ENCODE peak calls at places on chromosomes 4 and X, in ten cellular contexts. F is NB4, N is PC-9, B is transverse colon, G is A549, C is cardiac fibroblast, J is lower lobe of right lung, V is Caco-2, X is AG10803, Z is HepG2. Y is an unnamed sample.

GRCh38 chrX:110425222-110425621 is 66.6 kb downstream of the RTL9 start:
- DNase-seq in F (no peak), N (no peak), B (no peak), G (no peak), C (no peak), J (no peak), V (no peak), X (peak), Z (no peak), Y (no peak)

GRCh38 chr4:103008875-103009729 is 10.4 kb downstream of the SLC9B1 start:
- DNase-seq in F (peak), N (no peak), B (no peak), G (peak), C (peak), J (no peak), V (no peak), X (peak), Z (peak), Y (peak)

GRCh38 chrX:116009871-116010710 is 160.5 kb upstream of the AGTR2 start:
- DNase-seq in F (peak), N (no peak), B (peak), G (no peak), C (no peak), J (peak), V (no peak), X (no peak), Z (peak), Y (no peak)

GRCh38 chrX:8042304-8042703 is 115.1 kb upstream of the PNPLA4 start:
- DNase-seq in F (peak), N (no peak), B (no peak), G (peak), C (no peak), J (no peak), V (no peak), X (no peak), Z (peak), Y (no peak)

GRCh38 chr4:26330186-26330787 is 9.5 kb downstream of the RBPJ start:
- DNase-seq in F (peak), N (no peak), B (no peak), G (peak), C (peak), J (no peak), V (no peak), X (peak), Z (peak), Y (peak)

GRCh38 chrX:140503230-140503585 is 1.7 kb downstream of the SOX3 start:
- DNase-seq in F (no peak), N (no peak), B (no peak), G (no peak), C (no peak), J (no peak), V (no peak), X (no peak), Z (no peak), Y (peak)

GRCh38 chr4:173367285-173367684 is 3.5 kb upstream of the SAP30 start:
- DNase-seq in F (no peak), N (no peak), B (no peak), G (no peak), C (peak), J (no peak), V (no peak), X (no peak), Z (no peak), Y (peak)

GRCh38 chr4:150475763-150476162 is 106.2 kb upstream of the MAB21L2 start:
- DNase-seq in F (no peak), N (no peak), B (no peak), G (no peak), C (no peak), J (no peak), V (no peak), X (no peak), Z (no peak), Y (no peak)

GRCh38 chr4:54386693-54387092 is 157.6 kb downstream of the PDGFRA start:
- DNase-seq in F (no peak), N (no peak), B (no peak), G (no peak), C (no peak), J (no peak), V (no peak), X (no peak), Z (no peak), Y (no peak)

GRCh38 chr4:59818656-59819055 is 1381.5 kb upstream of the ADGRL3 start:
- DNase-seq in F (peak), N (peak), B (no peak), G (peak), C (no peak), J (no peak), V (no peak), X (no peak), Z (no peak), Y (peak)

GRCh38 chr4:184699941-184700340 is 34.0 kb downstream of the CENPU start:
- DNase-seq in F (no peak), N (no peak), B (no peak), G (no peak), C (no peak), J (no peak), V (no peak), X (peak), Z (no peak), Y (peak)

GRCh38 chrX:149881081-149881711 is at the start of gene MAGEA8:
- DNase-seq in F (peak), N (no peak), B (no peak), G (no peak), C (no peak), J (no peak), V (peak), X (no peak), Z (no peak), Y (no peak)

GRCh38 chrX:136689441-136689840 is 41.5 kb downstream of the CD40LG start:
- DNase-seq in F (no peak), N (no peak), B (no peak), G (no peak), C (no peak), J (no peak), V (no peak), X (no peak), Z (no peak), Y (peak)

GRCh38 chr4:73683033-73683432 is 57.3 kb upstream of the CXCL8 start:
- DNase-seq in F (no peak), N (no peak), B (no peak), G (peak), C (peak), J (no peak), V (no peak), X (no peak), Z (no peak), Y (no peak)

GRCh38 chr4:124915073-124915472 is 202.5 kb upstream of the ANKRD50 start:
- DNase-seq in F (no peak), N (no peak), B (no peak), G (no peak), C (no peak), J (no peak), V (no peak), X (no peak), Z (no peak), Y (no peak)

GRCh38 chr4:151687021-151687640 is 73.7 kb downstream of the GATB start:
- DNase-seq in F (no peak), N (no peak), B (no peak), G (no peak), C (no peak), J (no peak), V (no peak), X (peak), Z (no peak), Y (no peak)

GRCh38 chr4:38591617-38592337 is 72.2 kb upstream of the KLF3 start:
- DNase-seq in F (no peak), N (no peak), B (no peak), G (no peak), C (no peak), J (no peak), V (no peak), X (no peak), Z (no peak), Y (no peak)

GRCh38 chr4:113383111-113383785 is 333.8 kb downstream of the ANK2 start:
- DNase-seq in F (no peak), N (no peak), B (no peak), G (no peak), C (peak), J (no peak), V (no peak), X (peak), Z (no peak), Y (peak)

GRCh38 chr4:54063737-54064316 is 578 bp downstream of the CHIC2 start:
- DNase-seq in F (peak), N (no peak), B (peak), G (peak), C (peak), J (peak), V (peak), X (peak), Z (peak), Y (no peak)

GRCh38 chr4:140071806-140072205 is 82.2 kb downstream of the MAML3 start:
- DNase-seq in F (peak), N (no peak), B (peak), G (no peak), C (peak), J (no peak), V (no peak), X (peak), Z (no peak), Y (peak)

GRCh38 chr4:66376396-66376795 is 706.1 kb upstream of the EPHA5 start:
- DNase-seq in F (no peak), N (no peak), B (no peak), G (no peak), C (peak), J (no peak), V (no peak), X (no peak), Z (no peak), Y (no peak)

GRCh38 chr4:140357868-140358267 is 15.6 kb upstream of the SCOC start:
- DNase-seq in F (no peak), N (no peak), B (no peak), G (no peak), C (no peak), J (no peak), V (no peak), X (no peak), Z (no peak), Y (no peak)

GRCh38 chr4:171430495-171430894 is 382.7 kb upstream of the GALNTL6 start:
- DNase-seq in F (no peak), N (no peak), B (no peak), G (no peak), C (no peak), J (no peak), V (no peak), X (no peak), Z (no peak), Y (no peak)

GRCh38 chrX:22165732-22166457 is 106.8 kb upstream of the CBLL2 start:
- DNase-seq in F (no peak), N (no peak), B (no peak), G (peak), C (peak), J (no peak), V (no peak), X (peak), Z (no peak), Y (peak)

GRCh38 chr4:107561481-107561880 is 158.6 kb downstream of the PAPSS1 start:
- DNase-seq in F (no peak), N (no peak), B (no peak), G (no peak), C (peak), J (no peak), V (no peak), X (peak), Z (no peak), Y (peak)

GRCh38 chr4:89625599-89626293 is 211.2 kb downstream of the SNCA start:
- DNase-seq in F (no peak), N (no peak), B (no peak), G (no peak), C (no peak), J (no peak), V (no peak), X (no peak), Z (no peak), Y (no peak)

GRCh38 chrX:39242187-39242586 is 440.9 kb downstream of the MID1IP1 start:
- DNase-seq in F (peak), N (no peak), B (peak), G (peak), C (peak), J (no peak), V (peak), X (no peak), Z (peak), Y (no peak)

GRCh38 chrX:52852110-52852872 is 15.6 kb downstream of the XAGE3 start:
- DNase-seq in F (no peak), N (no peak), B (no peak), G (no peak), C (peak), J (no peak), V (no peak), X (peak), Z (no peak), Y (peak)

GRCh38 chr4:73732759-73733431 is 7.5 kb upstream of the CXCL8 start:
- DNase-seq in F (no peak), N (no peak), B (no peak), G (no peak), C (no peak), J (no peak), V (no peak), X (no peak), Z (no peak), Y (no peak)

GRCh38 chr4:3766207-3766790 is at the start of gene ADRA2C:
- DNase-seq in F (no peak), N (no peak), B (no peak), G (peak), C (no peak), J (no peak), V (no peak), X (peak), Z (peak), Y (no peak)
- H3K4me3 ChIP-seq in F (no peak), N (no peak), B (peak), G (peak), C (no peak), J (peak), V (peak), X (peak), Z (peak), Y (no peak)

DNA sequence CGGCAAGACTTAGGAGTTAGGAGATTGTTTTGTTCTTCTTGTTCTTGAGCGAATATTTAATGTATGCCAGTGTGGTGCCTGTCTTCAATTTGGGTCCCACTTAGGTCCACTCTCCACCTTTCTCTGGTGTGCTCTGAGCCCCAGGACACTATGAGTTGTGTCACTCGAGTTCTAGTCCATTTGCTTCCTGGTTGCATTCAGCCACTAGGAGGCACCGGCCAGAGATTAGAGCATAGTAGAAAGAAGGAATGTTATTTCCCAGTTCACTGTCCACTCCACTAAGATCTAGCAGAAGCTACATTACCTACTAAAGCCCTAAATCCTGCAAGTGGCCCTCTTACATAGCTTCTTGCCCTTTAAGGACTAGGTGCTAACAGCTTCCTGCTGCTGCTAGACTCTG is 326.9 kb downstream of the NAF1 start:
- DNase-seq in F (peak), N (no peak), B (no peak), G (peak), C (no peak), J (no peak), V (no peak), X (no peak), Z (peak), Y (no peak)
- TF ChIP-seq CTCF in F (peak), N (no peak), B (no peak), G (no peak), C (no peak), J (no peak), V (no peak), X (no peak), Z (no peak), Y (no peak)

GRCh38 chr4:153466637-153467153 is 535 bp downstream of the TMEM131L start:
- DNase-seq in F (no peak), N (no peak), B (no peak), G (no peak), C (no peak), J (no peak), V (no peak), X (no peak), Z (no peak), Y (no peak)

GRCh38 chr4:153465583-153465921 is 608 bp upstream of the TMEM131L start:
- DNase-seq in F (peak), N (peak), B (peak), G (peak), C (peak), J (peak), V (peak), X (peak), Z (peak), Y (peak)

GRCh38 chr4:153465145-153465544 is 1.0 kb upstream of the TMEM131L start:
- DNase-seq in F (peak), N (no peak), B (no peak), G (no peak), C (peak), J (no peak), V (no peak), X (no peak), Z (no peak), Y (no peak)

GRCh38 chr4:153467154-153467896 is 1.2 kb downstream of the TMEM131L start:
- DNase-seq in F (peak), N (peak), B (peak), G (no peak), C (peak), J (peak), V (peak), X (no peak), Z (peak), Y (no peak)

DNA sequence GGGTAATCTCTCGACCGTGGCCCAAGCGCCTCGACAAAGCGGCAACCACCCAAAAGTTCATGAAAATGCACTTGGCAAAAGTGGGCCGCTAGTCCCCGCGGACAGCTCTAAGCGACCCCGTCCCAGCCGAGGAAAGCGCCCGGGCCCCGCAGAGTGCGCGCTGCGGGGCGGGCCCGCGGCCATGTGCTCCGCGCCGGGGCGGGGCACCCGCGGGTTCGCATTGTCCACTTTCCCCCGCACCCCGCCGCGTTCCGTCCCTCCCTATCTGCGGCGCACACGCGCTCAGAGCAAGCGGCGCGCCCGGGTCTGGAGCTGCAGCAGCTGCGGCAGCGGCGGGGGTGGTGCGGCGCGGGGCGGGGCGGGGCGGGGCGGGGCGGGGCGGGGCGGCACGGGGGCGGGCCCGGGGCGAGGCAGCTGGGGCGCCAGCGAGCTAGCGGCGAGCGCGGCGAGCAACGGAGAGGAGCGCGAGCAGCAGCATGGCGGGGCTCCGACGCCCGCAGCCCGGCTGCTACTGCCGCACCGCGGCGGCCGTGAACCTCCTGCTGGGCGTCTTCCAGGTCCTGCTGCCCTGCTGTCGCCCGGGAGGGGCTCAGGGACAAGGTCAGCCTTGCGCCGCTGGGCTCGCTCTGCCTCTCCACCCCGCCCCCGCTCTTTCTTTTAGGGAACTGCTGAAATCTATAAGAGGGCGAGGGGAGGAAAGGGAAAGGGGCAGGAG is at the start of gene TMEM131L:
- DNase-seq in F (peak), N (peak), B (peak), G (peak), C (peak), J (peak), V (peak), X (peak), Z (peak), Y (peak)
- H3K4me3 ChIP-seq in F (peak), N (peak), B (peak), G (peak), C (peak), J (peak), V (peak), X (peak), Z (peak), Y (peak)

GRCh38 chrX:66023726-66024467 is 16.0 kb downstream of the VSIG4 start:
- DNase-seq in F (peak), N (no peak), B (no peak), G (no peak), C (no peak), J (no peak), V (no peak), X (no peak), Z (no peak), Y (no peak)

GRCh38 chrX:66024570-66024969 is 15.3 kb downstream of the VSIG4 start:
- DNase-seq in F (peak), N (no peak), B (no peak), G (no peak), C (no peak), J (no peak), V (no peak), X (no peak), Z (no peak), Y (no peak)

GRCh38 chrX:66021758-66022741 is 17.8 kb downstream of the VSIG4 start:
- DNase-seq in F (peak), N (no peak), B (no peak), G (no peak), C (no peak), J (no peak), V (no peak), X (no peak), Z (no peak), Y (no peak)

GRCh38 chrX:66021407-66021757 is 18.5 kb downstream of the VSIG4 start:
- DNase-seq in F (peak), N (no peak), B (no peak), G (no peak), C (no peak), J (no peak), V (no peak), X (no peak), Z (no peak), Y (no peak)

GRCh38 chrX:66022742-66023725 is 16.8 kb downstream of the VSIG4 start:
- DNase-seq in F (peak), N (no peak), B (no peak), G (peak), C (peak), J (no peak), V (no peak), X (no peak), Z (no peak), Y (no peak)
- TF ChIP-seq CTCF in F (peak), N (no peak), B (no peak), G (no peak), C (peak), J (peak), V (no peak), X (peak), Z (no peak), Y (no peak)